ENCODE peak calls at places on chromosomes 12 and 14, in five cellular contexts. F is heart left ventricle, N is tibial artery, I is upper lobe of right lung, Q is uterus. H is an unnamed sample. For H3K9me3, the result is how much of the 10 kb centered on the place peaks cover.

GRCh38 chr12:70443274-70443673 is 77.2 kb downstream of the KCNMB4 start:
- DNase-seq in F (no peak), N (no peak), I (no peak), Q (no peak), H (peak)

GRCh38 chr12:15274561-15274967 is 47.7 kb upstream of the PTPRO start:
- DNase-seq in F (no peak), N (no peak), I (no peak), Q (peak), H (no peak)

GRCh38 chr12:104534857-104535248 is 78.1 kb downstream of the CHST11 start:
- DNase-seq in F (no peak), N (no peak), I (no peak), Q (no peak), H (no peak)

GRCh38 chr12:89080797-89081470 is 271.4 kb downstream of the DUSP6 start:
- DNase-seq in F (no peak), N (no peak), I (no peak), Q (no peak), H (no peak)

GRCh38 chr14:83289390-83289789 is 1755.7 kb upstream of the SEL1L start:
- DNase-seq in F (no peak), N (no peak), I (no peak), Q (no peak), H (no peak)

GRCh38 chr14:61696753-61697318 is 1.5 kb downstream of the HIF1A start:
- DNase-seq in F (no peak), N (no peak), I (no peak), Q (no peak), H (no peak)

GRCh38 chr14:44565968-44566367 is 58.9 kb upstream of the FSCB start:
- DNase-seq in F (no peak), N (no peak), I (no peak), Q (no peak), H (no peak)

GRCh38 chr12:69524755-69525509 is 54.7 kb downstream of the FRS2 start:
- DNase-seq in F (no peak), N (no peak), I (no peak), Q (no peak), H (no peak)

GRCh38 chr14:91774138-91775096 is 42.5 kb upstream of the CATSPERB start:
- DNase-seq in F (no peak), N (no peak), I (no peak), Q (no peak), H (no peak)

GRCh38 chr14:32211068-32211404 is 8.0 kb upstream of the RNU6-8 start:
- DNase-seq in F (no peak), N (no peak), I (no peak), Q (no peak), H (no peak)

GRCh38 chr12:104784592-104784991 is 173.5 kb downstream of the SLC41A2 start:
- DNase-seq in F (no peak), N (no peak), I (no peak), Q (no peak), H (no peak)

GRCh38 chr12:17793854-17794253 is 296.1 kb downstream of the RERGL start:
- DNase-seq in F (no peak), N (no peak), I (no peak), Q (no peak), H (no peak)

GRCh38 chr12:43742106-43742505 is 16.5 kb downstream of the PUS7L start:
- DNase-seq in F (no peak), N (no peak), I (no peak), Q (no peak), H (no peak)

GRCh38 chr12:106288510-106289195 is 13.9 kb upstream of the TCP11L2 start:
- DNase-seq in F (no peak), N (no peak), I (no peak), Q (no peak), H (no peak)

GRCh38 chr12:108855284-108856169 is 1.9 kb downstream of the SSH1 start:
- DNase-seq in F (no peak), N (no peak), I (no peak), Q (no peak), H (no peak)

GRCh38 chr12:127170271-127171180 is 1096.4 kb upstream of the TMEM132C start:
- DNase-seq in F (no peak), N (no peak), I (no peak), Q (no peak), H (no peak)

DNA sequence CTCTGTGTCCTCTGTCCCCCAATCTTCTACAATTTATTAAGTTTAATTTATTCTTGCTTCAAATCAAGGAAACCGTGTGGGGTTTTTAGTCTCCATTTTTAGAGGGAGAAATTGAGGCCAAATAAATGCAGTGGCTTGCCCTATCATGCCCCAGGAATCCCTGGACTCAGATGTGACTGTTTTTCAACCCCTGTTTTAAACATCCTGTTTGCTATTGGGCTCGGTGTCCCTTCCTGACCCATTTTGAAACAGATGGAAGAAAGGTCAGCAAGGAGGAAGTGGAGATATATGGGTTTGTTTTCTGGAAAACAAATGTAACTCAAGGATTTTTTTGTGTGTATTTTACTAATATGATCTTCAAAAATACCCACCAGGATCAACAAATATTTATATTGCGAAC is 84.7 kb downstream of the DACT1 start:
- DNase-seq in F (no peak), N (no peak), I (no peak), Q (no peak), H (no peak)
- TF ChIP-seq CTCF in F (no peak), N (no peak), I (no peak), Q (no peak), H (no peak)

GRCh38 chr14:104471114-104471513 is 108.5 kb upstream of the C14orf180 start:
- DNase-seq in F (no peak), N (no peak), I (no peak), Q (no peak), H (no peak)
- H3K9me3 ChIP-seq in F (under half), N (under half), I (under half), Q (under half), H (under half)

GRCh38 chr14:77403798-77404197 is 19.5 kb downstream of the NOXRED1 start:
- DNase-seq in F (no peak), N (no peak), I (no peak), Q (no peak), H (no peak)

GRCh38 chr14:77406718-77407117 is 16.6 kb downstream of the NOXRED1 start:
- DNase-seq in F (no peak), N (no peak), I (no peak), Q (no peak), H (no peak)

GRCh38 chr14:77407158-77407557 is 16.2 kb downstream of the NOXRED1 start:
- DNase-seq in F (no peak), N (no peak), I (no peak), Q (no peak), H (no peak)

GRCh38 chr14:77406086-77406485 is 17.2 kb downstream of the NOXRED1 start:
- DNase-seq in F (no peak), N (no peak), I (no peak), Q (no peak), H (no peak)

DNA sequence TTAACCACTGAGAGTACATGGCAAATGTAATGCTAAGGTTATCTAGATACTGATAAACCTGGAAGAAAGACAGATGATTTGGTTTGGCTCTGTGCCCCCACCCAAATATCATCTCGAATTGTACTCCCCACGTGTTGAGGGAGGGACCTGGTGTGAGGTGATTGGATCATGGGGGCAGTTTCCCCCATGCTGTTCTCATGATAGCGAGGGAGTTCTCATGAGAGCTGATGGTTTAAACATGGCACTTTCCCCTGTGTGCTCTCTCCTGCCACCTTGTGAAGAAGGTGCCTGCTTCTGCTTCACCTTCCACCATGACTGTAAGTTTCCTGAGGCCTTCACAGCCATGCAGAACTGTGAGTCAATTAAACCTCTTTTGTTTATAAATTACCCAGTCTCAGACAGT is 14.2 kb downstream of the NOXRED1 start:
- DNase-seq in F (no peak), N (no peak), I (no peak), Q (no peak), H (no peak)
- TF ChIP-seq CTCF in F (no peak), N (no peak), I (no peak), Q (no peak), H (no peak)

GRCh38 chr14:29759521-29760340 is 167.9 kb downstream of the PRKD1 start:
- DNase-seq in F (no peak), N (no peak), I (no peak), Q (no peak), H (no peak)
- H3K9me3 ChIP-seq in F (under half), N (under half), I (under half), Q (under half), H (under half)